ENCODE peak calls at places on chromosomes 6 and 20, in nine cellular contexts. S is COR-L47, T is NB4, F is cerebellar cortex, B is activated T-cell treated with anti-CD3 and anti-CD28 coated beads for 1 hour, H is mucosa of gallbladder, Z is left ventricle myocardium superior, D is GM20000, A is progenitor cell of endocrine pancreas. I is an unnamed sample.

GRCh38 chr6:1502041-1502440 is 107.7 kb upstream of the FOXC1 start:
- DNase-seq in A (no peak), S (no peak), H (no peak), F (no peak), T (no peak), D (no peak), Z (no peak), B (no peak), I (no peak)

GRCh38 chr20:1014471-1014870 is 12.4 kb upstream of the RSPO4 start:
- DNase-seq in B (no peak), F (no peak), D (no peak), T (no peak), Z (no peak), S (no peak), A (no peak), H (no peak), I (no peak)

GRCh38 chr20:33554914-33555420 is 65.1 kb downstream of the CBFA2T2 start:
- DNase-seq in T (peak; percentile 68), A (no peak), B (peak; percentile 6), Z (no peak), D (peak; percentile 79), H (peak; percentile 25), S (peak; percentile 91), F (peak; percentile 38), I (peak; percentile 92)

GRCh38 chr6:75458895-75459294 is 34.7 kb downstream of the FILIP1 start:
- DNase-seq in A (no peak), F (no peak), B (no peak), D (no peak), S (no peak), Z (no peak), T (no peak), H (no peak), I (no peak)

GRCh38 chr20:58891076-58891685 is 38.7 kb downstream of the GNAS start:
- DNase-seq in T (peak; percentile 87), A (peak; percentile 61), Z (peak; percentile 88), F (peak; percentile 60), B (peak; percentile 69), S (peak; percentile 69), D (peak; percentile 91), H (peak; percentile 68), I (peak; percentile 88)

GRCh38 chr6:158405933-158406332 is 93.7 kb downstream of the TULP4 start:
- DNase-seq in Z (no peak), S (no peak), D (no peak), A (no peak), H (no peak), F (no peak), T (no peak), B (no peak), I (no peak)

GRCh38 chr20:23399568-23400241 is 21.6 kb downstream of the NAPB start:
- DNase-seq in H (no peak), Z (no peak), D (peak; percentile 22), F (no peak), T (peak; percentile 27), A (no peak), B (no peak), S (no peak), I (peak; percentile 30)

GRCh38 chr20:54848262-54848661 is 372.9 kb downstream of the DOK5 start:
- DNase-seq in F (no peak), Z (no peak), S (no peak), D (no peak), H (no peak), A (no peak), T (no peak), B (no peak), I (no peak)

GRCh38 chr6:157893238-157893637 is 70.2 kb downstream of the SNX9 start:
- DNase-seq in B (no peak), D (no peak), A (no peak), H (no peak), Z (no peak), S (no peak), T (no peak), F (no peak), I (no peak)

GRCh38 chr6:20319520-20320357 is 81.9 kb upstream of the E2F3 start:
- DNase-seq in F (no peak), T (peak; percentile 92), S (no peak), B (peak; percentile 56), D (peak; percentile 88), A (no peak), H (peak; percentile 30), Z (peak; percentile 50), I (peak; percentile 97)

GRCh38 chr6:31401403-31401802 is 2.0 kb upstream of the MICA start:
- DNase-seq in S (no peak), F (peak; percentile 27), H (peak; percentile 44), D (no peak), A (no peak), Z (peak; percentile 45), T (peak; percentile 43), B (no peak), I (peak; percentile 12)

GRCh38 chr20:52379723-52380336 is 188.3 kb upstream of the ZFP64 start:
- DNase-seq in D (peak; percentile 27), F (peak; percentile 19), H (peak; percentile 43), S (no peak), A (no peak), T (peak; percentile 20), Z (peak; percentile 51), B (peak; percentile 33), I (peak; percentile 20)

GRCh38 chr6:85185977-85186376 is 263.9 kb upstream of the NT5E start:
- DNase-seq in T (no peak), B (no peak), S (no peak), D (no peak), Z (no peak), A (no peak), H (no peak), F (no peak), I (no peak)

GRCh38 chr6:38822963-38823362 is 107.9 kb downstream of the DNAH8 start:
- DNase-seq in H (no peak), B (no peak), A (no peak), T (no peak), Z (no peak), D (no peak), S (no peak), F (no peak), I (no peak)

GRCh38 chr6:157241411-157241979 is 81.8 kb downstream of the TMEM242 start:
- DNase-seq in S (no peak), F (peak; percentile 12), D (no peak), T (no peak), H (peak; percentile 45), Z (no peak), A (no peak), B (no peak), I (no peak)

GRCh38 chr6:146851837-146852236 is 253.1 kb downstream of the ADGB start:
- DNase-seq in F (no peak), B (no peak), H (no peak), Z (no peak), D (no peak), S (no peak), A (no peak), T (peak; percentile 19), I (peak; percentile 11)

GRCh38 chr6:67160820-67161219 is 1453.8 kb upstream of the EYS start:
- DNase-seq in S (no peak), Z (no peak), F (no peak), D (no peak), B (no peak), A (no peak), T (no peak), H (no peak), I (no peak)

GRCh38 chr20:57322476-57322875 is 7.1 kb upstream of the SPO11 start:
- DNase-seq in H (no peak), T (no peak), B (no peak), A (no peak), F (no peak), S (no peak), Z (no peak), D (no peak), I (no peak)

GRCh38 chr6:97053643-97054411 is 129.3 kb downstream of the KLHL32 start:
- DNase-seq in Z (no peak), B (no peak), D (no peak), T (no peak), A (no peak), F (peak; percentile 20), H (no peak), S (no peak), I (no peak)

GRCh38 chr6:152301021-152301805 is 335.9 kb downstream of the SYNE1 start:
- DNase-seq in A (no peak), T (no peak), Z (no peak), H (peak; percentile 55), B (no peak), S (no peak), F (no peak), D (no peak), I (no peak)

GRCh38 chr20:25022680-25023079 is 30.1 kb upstream of the APMAP start:
- DNase-seq in H (peak; percentile 82), D (no peak), Z (peak; percentile 73), T (no peak), B (no peak), S (no peak), A (no peak), F (no peak), I (no peak)

GRCh38 chr6:29071831-29072723 is 15.0 kb downstream of the OR2B3 start:
- DNase-seq in T (peak; percentile 56), S (peak; percentile 16), D (peak; percentile 16), A (no peak), B (no peak), F (peak; percentile 45), H (no peak), Z (no peak), I (peak; percentile 48)

GRCh38 chr20:38321959-38322598 is 18.1 kb downstream of the BPI start:
- DNase-seq in Z (no peak), B (no peak), H (peak; percentile 42), T (peak; percentile 80), D (no peak), A (no peak), S (peak; percentile 11), F (peak; percentile 50), I (peak; percentile 14)

GRCh38 chr6:126072172-126072571 is 85.8 kb downstream of the TRMT11 start:
- DNase-seq in Z (no peak), D (no peak), B (no peak), H (no peak), A (no peak), F (no peak), S (no peak), T (no peak), I (no peak)

GRCh38 chr6:18088419-18089296 is 33.8 kb downstream of the NHLRC1 start:
- DNase-seq in F (no peak), D (no peak), H (no peak), A (no peak), B (no peak), Z (no peak), S (no peak), T (no peak), I (no peak)

GRCh38 chr6:7124631-7125030 is 16.9 kb downstream of the RREB1 start:
- DNase-seq in Z (no peak), T (no peak), F (no peak), D (no peak), B (no peak), H (no peak), S (no peak), A (no peak), I (no peak)

GRCh38 chr20:57968111-57968510 is 258.3 kb upstream of the PMEPA1 start:
- DNase-seq in Z (no peak), F (no peak), S (no peak), D (no peak), H (no peak), T (no peak), A (no peak), B (no peak), I (no peak)

GRCh38 chr20:31879143-31879987 is 8.9 kb downstream of the TTLL9 start:
- DNase-seq in H (peak; percentile 95), B (peak; percentile 57), T (peak; percentile 96), F (peak; percentile 94), S (peak; percentile 95), Z (peak; percentile 95), D (peak; percentile 90), A (peak; percentile 96), I (peak; percentile 95)

GRCh38 chr6:52317841-52318581 is 33.5 kb upstream of the MCM3 start:
- DNase-seq in D (peak; percentile 73), Z (no peak), B (no peak), S (no peak), A (no peak), H (no peak), F (no peak), T (peak; percentile 76), I (peak; percentile 78)

GRCh38 chr20:32004963-32005362 is 5.3 kb upstream of the CCM2L start:
- DNase-seq in F (peak; percentile 72), H (no peak), A (no peak), B (no peak), Z (no peak), D (no peak), S (no peak), T (peak; percentile 52), I (no peak)

GRCh38 chr6:142015011-142015410 is 117.7 kb upstream of the GJE1 start:
- DNase-seq in S (no peak), Z (no peak), H (no peak), T (no peak), B (no peak), F (no peak), D (no peak), A (no peak), I (no peak)